ENCODE peak calls at places on chromosomes 2 and 18, in eight cellular contexts. Q, Y, D, U, O, V, S and X are unnamed samples.

GRCh38 chr2:229129738-229130371 is 141.2 kb downstream of the PID1 start:
- DNase-seq in Q (no peak), Y (no peak), D (peak), U (no peak), O (no peak), V (no peak), S (peak), X (no peak)

GRCh38 chr18:36314098-36314497 is 16.6 kb downstream of the FHOD3 start:
- DNase-seq in Q (no peak), Y (no peak), D (peak), U (no peak), O (no peak), V (no peak), S (no peak), X (no peak)

GRCh38 chr2:239162141-239162821 is 238.5 kb downstream of the HDAC4 start:
- DNase-seq in Q (no peak), Y (no peak), D (no peak), U (no peak), O (no peak), V (no peak), S (no peak), X (no peak)

GRCh38 chr2:119224391-119224972 is 848 bp downstream of the STEAP3 start:
- DNase-seq in Q (no peak), Y (no peak), D (no peak), U (no peak), O (no peak), V (no peak), S (no peak), X (no peak)

GRCh38 chr2:27071990-27072830 is 756 bp upstream of the OST4 start:
- DNase-seq in Q (no peak), Y (no peak), D (no peak), U (no peak), O (no peak), V (peak), S (peak), X (peak)

GRCh38 chr2:212359425-212360067 is 179.1 kb downstream of the ERBB4 start:
- DNase-seq in Q (no peak), Y (no peak), D (no peak), U (no peak), O (no peak), V (no peak), S (peak), X (no peak)

GRCh38 chr18:78073275-78073674 is 823.6 kb downstream of the GALR1 start:
- DNase-seq in Q (no peak), Y (no peak), D (no peak), U (no peak), O (no peak), V (no peak), S (no peak), X (no peak)

GRCh38 chr2:242054881-242055801 is 185.6 kb downstream of the RTP5 start:
- DNase-seq in Q (no peak), Y (no peak), D (no peak), U (no peak), O (no peak), V (no peak), S (no peak), X (no peak)

GRCh38 chr2:170218456-170218855 is 40.5 kb downstream of the MYO3B start:
- DNase-seq in Q (no peak), Y (no peak), D (no peak), U (no peak), O (no peak), V (no peak), S (no peak), X (no peak)

GRCh38 chr2:28648147-28648546 is 103.5 kb upstream of the PPP1CB start:
- DNase-seq in Q (no peak), Y (no peak), D (no peak), U (no peak), O (no peak), V (no peak), S (no peak), X (no peak)

GRCh38 chr2:99261242-99261641 is 5.8 kb upstream of the LYG2 start:
- DNase-seq in Q (no peak), Y (no peak), D (no peak), U (no peak), O (no peak), V (no peak), S (no peak), X (no peak)

GRCh38 chr2:27655155-27655951 is 8.1 kb downstream of the SUPT7L start:
- DNase-seq in Q (no peak), Y (no peak), D (no peak), U (no peak), O (no peak), V (no peak), S (no peak), X (peak)

GRCh38 chr18:76412010-76412817 is 82.8 kb downstream of the ZNF516 start:
- DNase-seq in Q (no peak), Y (no peak), D (peak), U (no peak), O (no peak), V (no peak), S (no peak), X (no peak)

GRCh38 chr2:161068670-161069069 is 91.6 kb upstream of the TANK start:
- DNase-seq in Q (no peak), Y (no peak), D (no peak), U (no peak), O (no peak), V (no peak), S (no peak), X (no peak)

GRCh38 chr18:3261393-3262233 is at the start of gene MYL12B:
- DNase-seq in Q (peak), Y (peak), D (peak), U (peak), O (peak), V (peak), S (peak), X (peak)

GRCh38 chr2:138846216-138846821 is 66.1 kb upstream of the NXPH2 start:
- DNase-seq in Q (no peak), Y (no peak), D (no peak), U (no peak), O (no peak), V (no peak), S (peak), X (no peak)

GRCh38 chr2:215358891-215359575 is 47.2 kb downstream of the ATIC start:
- DNase-seq in Q (no peak), Y (no peak), D (no peak), U (no peak), O (no peak), V (no peak), S (no peak), X (no peak)

GRCh38 chr2:216731465-216731864 is 36.1 kb upstream of the IGFBP5 start:
- DNase-seq in Q (no peak), Y (no peak), D (no peak), U (no peak), O (no peak), V (no peak), S (no peak), X (no peak)

GRCh38 chr2:208373460-208374089 is 33.0 kb upstream of the PTH2R start:
- DNase-seq in Q (peak), Y (peak), D (peak), U (no peak), O (no peak), V (no peak), S (peak), X (peak)

GRCh38 chr2:169363027-169363569 is 764 bp upstream of the LRP2 start:
- DNase-seq in Q (no peak), Y (no peak), D (no peak), U (no peak), O (no peak), V (no peak), S (no peak), X (no peak)

GRCh38 chr18:11548367-11548766 is 61.0 kb upstream of the SLC35G4 start:
- DNase-seq in Q (no peak), Y (no peak), D (no peak), U (no peak), O (no peak), V (no peak), S (no peak), X (no peak)

DNA sequence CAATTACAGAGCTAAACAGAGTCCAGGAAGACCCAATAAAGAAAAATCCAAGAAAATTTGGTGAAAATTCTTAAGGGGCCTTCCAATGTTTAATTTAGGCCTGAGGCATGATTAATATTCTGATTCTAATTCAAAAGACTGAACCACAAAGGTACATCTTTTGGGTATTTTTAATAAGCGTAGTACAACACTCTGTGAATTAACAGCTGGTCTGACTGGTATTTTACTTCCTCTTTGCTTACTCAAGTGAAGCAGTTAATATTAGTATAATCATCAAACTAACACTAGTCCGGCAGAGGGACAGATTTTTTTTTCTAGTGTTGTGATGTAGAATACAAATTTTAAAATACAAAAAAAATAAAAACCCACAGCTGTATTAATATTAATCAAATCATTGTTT is 652.9 kb downstream of the NR4A2 start:
- DNase-seq in Q (no peak), Y (no peak), D (no peak), U (no peak), O (no peak), V (no peak), S (no peak), X (no peak)
- H3K4me3 ChIP-seq in Q (no peak), Y (no peak), D (no peak), U (no peak), O (no peak), V (no peak), S (no peak), X (no peak)

GRCh38 chr2:206353685-206354084 is 79.2 kb downstream of the ZDBF2 start:
- DNase-seq in Q (no peak), Y (no peak), D (no peak), U (no peak), O (no peak), V (no peak), S (no peak), X (no peak)

GRCh38 chr2:206345606-206346005 is 71.1 kb downstream of the ZDBF2 start:
- DNase-seq in Q (no peak), Y (no peak), D (no peak), U (no peak), O (no peak), V (no peak), S (no peak), X (no peak)

GRCh38 chr2:206354129-206354528 is 79.7 kb downstream of the ZDBF2 start:
- DNase-seq in Q (no peak), Y (no peak), D (no peak), U (no peak), O (no peak), V (no peak), S (no peak), X (no peak)

GRCh38 chr2:206343816-206344215 is 69.4 kb downstream of the ZDBF2 start:
- DNase-seq in Q (no peak), Y (no peak), D (no peak), U (no peak), O (no peak), V (no peak), S (no peak), X (no peak)

DNA sequence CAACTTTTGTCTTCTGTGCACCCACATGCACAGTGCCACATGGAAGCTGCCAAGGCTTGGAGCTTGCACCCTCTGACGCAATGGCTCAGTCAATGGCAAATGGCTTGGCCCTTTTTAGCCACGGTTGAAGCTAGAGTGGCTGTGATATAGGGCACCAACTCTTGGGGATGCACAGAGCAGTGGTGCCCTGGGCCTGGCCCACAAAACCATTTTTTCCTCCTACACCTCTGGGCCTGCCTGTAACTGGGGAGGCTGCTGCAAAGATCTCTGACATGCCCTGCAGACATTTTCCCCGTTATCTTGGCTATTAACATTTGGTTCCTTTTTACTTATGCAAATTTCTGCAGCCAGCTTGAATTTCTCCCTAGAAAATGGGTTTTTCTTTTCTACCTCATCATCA is 74.9 kb downstream of the ZDBF2 start:
- DNase-seq in Q (no peak), Y (no peak), D (no peak), U (no peak), O (no peak), V (no peak), S (no peak), X (no peak)
- H3K4me3 ChIP-seq in Q (no peak), Y (no peak), D (no peak), U (no peak), O (no peak), V (no peak), S (no peak), X (no peak)

DNA sequence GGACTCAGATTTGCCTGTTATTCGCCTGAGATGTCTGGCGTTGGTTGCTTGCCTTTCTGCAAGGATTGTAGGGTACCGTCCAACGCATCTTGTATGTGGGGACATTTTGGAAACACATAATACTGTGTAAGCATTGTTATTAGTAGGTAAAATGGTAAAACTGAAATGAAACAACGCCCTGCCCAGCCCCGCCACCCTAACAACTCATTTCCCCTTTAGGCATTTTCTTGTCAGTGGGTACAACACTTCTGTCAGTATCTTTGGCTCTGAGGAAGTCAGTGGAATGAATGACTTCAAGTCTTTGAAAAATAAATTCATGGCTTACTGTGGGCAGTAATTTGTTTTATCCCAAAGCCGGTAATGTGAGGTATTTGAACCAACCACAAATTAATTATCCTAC is 85.9 kb downstream of the FMNL2 start:
- DNase-seq in Q (no peak), Y (no peak), D (no peak), U (no peak), O (no peak), V (no peak), S (no peak), X (no peak)
- H3K4me3 ChIP-seq in Q (no peak), Y (no peak), D (no peak), U (no peak), O (no peak), V (no peak), S (no peak), X (no peak)

GRCh38 chr18:7566244-7566586 is 901 bp upstream of the PTPRM start:
- DNase-seq in Q (no peak), Y (no peak), D (no peak), U (no peak), O (no peak), V (no peak), S (peak), X (no peak)
- H3K4me3 ChIP-seq in Q (no peak), Y (no peak), D (no peak), U (no peak), O (no peak), V (peak), S (peak), X (peak)

DNA sequence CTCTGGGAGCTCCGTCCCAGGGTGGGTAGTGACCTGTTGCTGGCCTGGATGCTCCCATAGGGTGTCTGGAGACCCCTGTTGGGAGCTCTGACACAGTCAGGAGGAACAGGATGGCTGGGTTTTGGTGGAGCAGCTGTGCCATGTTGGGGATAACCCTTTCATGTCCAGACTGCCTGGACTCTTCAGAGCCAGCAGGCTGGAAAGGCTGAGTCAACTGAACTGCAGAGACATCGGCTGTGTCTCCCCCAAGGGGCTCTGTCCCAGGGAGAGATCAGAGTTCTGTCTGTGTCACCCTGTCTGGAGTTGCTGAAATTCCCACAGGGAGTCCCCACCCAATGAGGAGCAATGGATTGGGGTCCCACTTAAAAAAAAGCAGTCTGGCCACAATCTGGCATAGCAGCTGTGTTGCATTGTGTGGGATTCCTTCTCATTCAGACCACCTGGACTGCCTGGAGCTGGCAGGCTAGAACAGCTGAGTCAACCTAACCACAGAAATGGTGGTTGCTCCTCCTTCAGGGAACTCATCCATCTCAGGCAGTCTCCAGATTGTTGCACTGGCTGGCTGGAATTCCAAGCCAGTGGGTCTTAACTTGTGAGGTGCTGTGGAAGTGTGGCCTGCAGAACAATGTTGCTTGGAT is 37.2 kb downstream of the AGPS start:
- DNase-seq in Q (no peak), Y (no peak), D (no peak), U (no peak), O (no peak), V (no peak), S (no peak), X (no peak)
- H3K4me3 ChIP-seq in Q (no peak), Y (no peak), D (no peak), U (no peak), O (no peak), V (no peak), S (no peak), X (no peak)

GRCh38 chr18:55153346-55153745 is 194.1 kb upstream of the CCDC68 start:
- DNase-seq in Q (no peak), Y (no peak), D (no peak), U (no peak), O (no peak), V (no peak), S (no peak), X (no peak)
- H3K4me3 ChIP-seq in Q (no peak), Y (no peak), D (no peak), U (no peak), O (no peak), V (no peak), S (no peak), X (no peak)

DNA sequence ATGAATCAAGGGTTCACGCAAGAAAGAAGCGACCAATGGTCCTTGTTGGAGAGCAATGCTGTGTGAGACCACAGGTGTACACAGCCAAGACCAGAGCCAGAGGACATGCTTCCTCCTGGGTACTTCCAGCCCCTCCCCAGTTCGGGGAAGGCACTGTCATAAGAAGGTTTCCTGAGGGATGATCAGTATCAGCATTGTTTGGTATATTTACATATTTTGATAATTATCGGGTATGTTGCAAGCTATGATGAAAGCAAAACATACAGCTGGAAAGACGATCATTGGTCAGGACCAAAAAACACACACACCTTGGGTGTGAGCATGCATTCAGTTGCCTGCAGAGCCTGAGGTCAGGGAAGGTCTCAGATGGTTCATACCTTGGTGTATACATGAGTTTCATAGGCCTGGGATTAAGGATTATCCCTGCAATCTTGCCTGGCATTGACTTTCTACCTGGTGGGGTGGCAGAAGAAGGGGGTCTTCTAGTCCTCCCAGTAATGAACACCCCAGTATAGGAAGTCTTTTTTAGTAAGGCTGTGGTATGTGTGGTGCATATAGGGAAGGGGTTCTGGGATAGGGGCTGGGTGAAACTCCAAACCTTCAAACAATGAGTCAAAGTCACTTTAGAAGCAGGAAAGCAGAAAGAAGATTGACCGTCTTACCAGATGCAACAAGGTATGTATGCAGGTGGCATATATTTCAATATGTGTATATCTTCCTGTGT is 2.9 kb downstream of the SERPINB2 start:
- DNase-seq in Q (no peak), Y (no peak), D (no peak), U (no peak), O (no peak), V (no peak), S (no peak), X (no peak)
- H3K4me3 ChIP-seq in Q (peak), Y (no peak), D (no peak), U (no peak), O (no peak), V (no peak), S (no peak), X (no peak)

DNA sequence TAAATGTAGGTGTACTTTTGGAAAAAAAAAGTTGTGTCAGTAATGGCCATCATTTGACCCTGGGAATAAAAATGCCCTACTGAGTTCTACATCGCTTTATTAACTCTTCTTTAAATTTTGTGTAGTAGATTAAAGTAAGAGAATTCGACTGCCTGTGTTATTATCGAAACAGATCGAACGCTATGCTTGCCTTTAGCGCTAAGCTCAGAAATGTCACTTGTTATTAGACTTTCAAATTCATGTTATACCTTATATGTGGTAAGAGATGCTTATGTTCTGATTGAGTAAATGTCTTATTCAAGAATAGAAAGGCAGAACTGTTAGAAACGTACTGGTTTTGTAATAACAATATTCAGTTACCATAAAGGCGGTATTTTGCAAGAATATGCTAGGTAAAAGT is 1.4 kb downstream of the UGP2 start:
- DNase-seq in Q (no peak), Y (no peak), D (no peak), U (no peak), O (no peak), V (no peak), S (no peak), X (no peak)
- H3K4me3 ChIP-seq in Q (peak), Y (peak), D (no peak), U (peak), O (peak), V (peak), S (peak), X (peak)

DNA sequence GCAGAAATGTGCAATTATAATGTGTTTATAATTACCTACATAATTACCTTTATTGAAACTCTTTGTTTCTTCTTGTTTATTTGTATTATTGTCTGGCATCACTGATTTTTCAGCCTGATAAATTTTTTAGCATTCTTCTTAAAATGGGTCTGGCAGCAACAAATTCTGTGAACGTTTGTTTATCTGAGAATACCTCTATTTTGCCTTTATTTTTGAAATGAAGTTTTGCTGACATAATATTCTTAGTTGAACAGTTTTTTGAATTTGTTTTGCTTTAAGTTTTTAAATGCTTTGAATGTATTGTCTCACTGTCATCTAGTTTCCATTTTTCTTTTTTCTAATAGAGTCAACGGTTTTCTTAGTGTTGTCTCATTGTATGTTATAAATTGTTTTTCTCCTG is 1152.0 kb upstream of the CDH2 start:
- DNase-seq in Q (no peak), Y (no peak), D (no peak), U (no peak), O (no peak), V (no peak), S (no peak), X (no peak)
- H3K4me3 ChIP-seq in Q (no peak), Y (no peak), D (no peak), U (no peak), O (no peak), V (no peak), S (no peak), X (no peak)